ENCODE peak calls at places on chromosomes 4 and X, in six cellular contexts. One of them, this sample, is unnamed.

GRCh38 chr4:165814256-165815010 is 58.6 kb upstream of the TLL1 start:
- DNase-seq in GM20000: no peak
- DNase-seq in pancreas: no peak
- DNase-seq in MCF 10A: peak; percentile 48
- DNase-seq in A673: peak; percentile 80
- DNase-seq in AG20443: no peak
- DNase-seq in this sample: peak; percentile 30

GRCh38 chrX:23773601-23774175 is 9.3 kb upstream of the SAT1 start:
- DNase-seq in GM20000: peak; percentile 44
- DNase-seq in pancreas: no peak
- DNase-seq in MCF 10A: no peak
- DNase-seq in A673: peak; percentile 40
- DNase-seq in AG20443: no peak
- DNase-seq in this sample: no peak

GRCh38 chr4:7673111-7673510 is 238.4 kb upstream of the PSAPL1 start:
- DNase-seq in GM20000: no peak
- DNase-seq in pancreas: no peak
- DNase-seq in MCF 10A: no peak
- DNase-seq in A673: no peak
- DNase-seq in AG20443: no peak
- DNase-seq in this sample: no peak

GRCh38 chr4:4396628-4397440 is 9.9 kb downstream of the NSG1 start:
- DNase-seq in GM20000: no peak
- DNase-seq in pancreas: no peak
- DNase-seq in MCF 10A: no peak
- DNase-seq in A673: peak; percentile 67
- DNase-seq in AG20443: no peak
- DNase-seq in this sample: no peak

GRCh38 chrX:133892337-133892736 is 93.1 kb downstream of the GPC3 start:
- DNase-seq in GM20000: no peak
- DNase-seq in pancreas: no peak
- DNase-seq in MCF 10A: no peak
- DNase-seq in A673: no peak
- DNase-seq in AG20443: no peak
- DNase-seq in this sample: no peak

GRCh38 chr4:14176613-14177012 is 549.1 kb upstream of the BOD1L1 start:
- DNase-seq in GM20000: no peak
- DNase-seq in pancreas: no peak
- DNase-seq in MCF 10A: no peak
- DNase-seq in A673: no peak
- DNase-seq in AG20443: no peak
- DNase-seq in this sample: no peak

GRCh38 chr4:20890752-20891151 is 190.5 kb downstream of the PACRGL start:
- DNase-seq in GM20000: no peak
- DNase-seq in pancreas: no peak
- DNase-seq in MCF 10A: no peak
- DNase-seq in A673: no peak
- DNase-seq in AG20443: no peak
- DNase-seq in this sample: no peak

GRCh38 chr4:2839060-2839459 is 4.6 kb upstream of the ADD1 start:
- DNase-seq in GM20000: no peak
- DNase-seq in pancreas: no peak
- DNase-seq in MCF 10A: no peak
- DNase-seq in A673: no peak
- DNase-seq in AG20443: no peak
- DNase-seq in this sample: no peak

GRCh38 chrX:152635941-152636340 is 1.8 kb upstream of the GABRQ start:
- DNase-seq in GM20000: no peak
- DNase-seq in pancreas: peak; percentile 53
- DNase-seq in MCF 10A: peak; percentile 66
- DNase-seq in A673: peak; percentile 49
- DNase-seq in AG20443: peak; percentile 60
- DNase-seq in this sample: peak; percentile 35

GRCh38 chrX:48461830-48462229 is 8.2 kb downstream of the SLC38A5 start:
- DNase-seq in GM20000: no peak
- DNase-seq in pancreas: no peak
- DNase-seq in MCF 10A: peak; percentile 63
- DNase-seq in A673: no peak
- DNase-seq in AG20443: no peak
- DNase-seq in this sample: no peak

GRCh38 chr4:4875611-4876010 is 16.1 kb downstream of the MSX1 start:
- DNase-seq in GM20000: no peak
- DNase-seq in pancreas: no peak
- DNase-seq in MCF 10A: no peak
- DNase-seq in A673: no peak
- DNase-seq in AG20443: no peak
- DNase-seq in this sample: no peak

GRCh38 chr4:159593651-159594050 is 490.8 kb downstream of the RAPGEF2 start:
- DNase-seq in GM20000: no peak
- DNase-seq in pancreas: no peak
- DNase-seq in MCF 10A: no peak
- DNase-seq in A673: no peak
- DNase-seq in AG20443: no peak
- DNase-seq in this sample: no peak

GRCh38 chrX:40644821-40645358 is 2.5 kb downstream of the CXorf38 start:
- DNase-seq in GM20000: peak; percentile 47
- DNase-seq in pancreas: peak; percentile 42
- DNase-seq in MCF 10A: peak; percentile 54
- DNase-seq in A673: peak; percentile 33
- DNase-seq in AG20443: peak; percentile 57
- DNase-seq in this sample: peak; percentile 73

GRCh38 chr4:10096976-10097330 is 19.6 kb downstream of the WDR1 start:
- DNase-seq in GM20000: no peak
- DNase-seq in pancreas: no peak
- DNase-seq in MCF 10A: no peak
- DNase-seq in A673: no peak
- DNase-seq in AG20443: no peak
- DNase-seq in this sample: no peak

GRCh38 chr4:139177049-139177887 is at the start of gene ELF2:
- DNase-seq in GM20000: peak; percentile 96
- DNase-seq in pancreas: peak; percentile 90
- DNase-seq in MCF 10A: peak; percentile 89
- DNase-seq in A673: peak; percentile 95
- DNase-seq in AG20443: peak; percentile 96
- DNase-seq in this sample: peak; percentile 77

GRCh38 chr4:71713611-71714203 is 70.2 kb downstream of the GC start:
- DNase-seq in GM20000: peak; percentile 13
- DNase-seq in pancreas: no peak
- DNase-seq in MCF 10A: peak; percentile 62
- DNase-seq in A673: peak; percentile 38
- DNase-seq in AG20443: peak; percentile 28
- DNase-seq in this sample: peak; percentile 30

GRCh38 chr4:163048447-163048846 is 118.2 kb downstream of the NAF1 start:
- DNase-seq in GM20000: peak; percentile 37
- DNase-seq in pancreas: peak; percentile 22
- DNase-seq in MCF 10A: peak; percentile 51
- DNase-seq in A673: peak; percentile 72
- DNase-seq in AG20443: peak; percentile 54
- DNase-seq in this sample: no peak

GRCh38 chr4:189845145-189845846 is 95.4 kb upstream of the FRG1 start:
- DNase-seq in GM20000: no peak
- DNase-seq in pancreas: no peak
- DNase-seq in MCF 10A: no peak
- DNase-seq in A673: no peak
- DNase-seq in AG20443: peak; percentile 12
- DNase-seq in this sample: no peak

GRCh38 chr4:67575232-67575888 is 16.8 kb downstream of the STAP1 start:
- DNase-seq in GM20000: peak; percentile 56
- DNase-seq in pancreas: no peak
- DNase-seq in MCF 10A: no peak
- DNase-seq in A673: no peak
- DNase-seq in AG20443: no peak
- DNase-seq in this sample: no peak

GRCh38 chr4:6763330-6763851 is 19.1 kb upstream of the KIAA0232 start:
- DNase-seq in GM20000: no peak
- DNase-seq in pancreas: no peak
- DNase-seq in MCF 10A: peak; percentile 92
- DNase-seq in A673: no peak
- DNase-seq in AG20443: no peak
- DNase-seq in this sample: no peak

GRCh38 chr4:8639021-8639420 is 46.5 kb downstream of the CPZ start:
- DNase-seq in GM20000: no peak
- DNase-seq in pancreas: no peak
- DNase-seq in MCF 10A: no peak
- DNase-seq in A673: no peak
- DNase-seq in AG20443: no peak
- DNase-seq in this sample: no peak

GRCh38 chr4:107379054-107379869 is 340.8 kb downstream of the PAPSS1 start:
- DNase-seq in GM20000: no peak
- DNase-seq in pancreas: no peak
- DNase-seq in MCF 10A: peak; percentile 24
- DNase-seq in A673: peak; percentile 81
- DNase-seq in AG20443: peak; percentile 24
- DNase-seq in this sample: no peak

GRCh38 chrX:129754266-129755024 is 15.7 kb downstream of the XPNPEP2 start:
- DNase-seq in GM20000: no peak
- DNase-seq in pancreas: no peak
- DNase-seq in MCF 10A: no peak
- DNase-seq in A673: no peak
- DNase-seq in AG20443: no peak
- DNase-seq in this sample: no peak

GRCh38 chrX:136643243-136643642 is 4.7 kb upstream of the CD40LG start:
- DNase-seq in GM20000: peak; percentile 9
- DNase-seq in pancreas: no peak
- DNase-seq in MCF 10A: no peak
- DNase-seq in A673: no peak
- DNase-seq in AG20443: no peak
- DNase-seq in this sample: no peak

GRCh38 chrX:133574716-133575115 is 159.4 kb upstream of the GPC4 start:
- DNase-seq in GM20000: no peak
- DNase-seq in pancreas: no peak
- DNase-seq in MCF 10A: no peak
- DNase-seq in A673: no peak
- DNase-seq in AG20443: no peak
- DNase-seq in this sample: no peak

GRCh38 chrX:111382277-111382676 is 29.7 kb downstream of the DCX start:
- DNase-seq in GM20000: no peak
- DNase-seq in pancreas: no peak
- DNase-seq in MCF 10A: no peak
- DNase-seq in A673: no peak
- DNase-seq in AG20443: no peak
- DNase-seq in this sample: no peak

GRCh38 chr4:42608551-42608950 is 48.4 kb downstream of the ATP8A1 start:
- DNase-seq in GM20000: no peak
- DNase-seq in pancreas: no peak
- DNase-seq in MCF 10A: no peak
- DNase-seq in A673: no peak
- DNase-seq in AG20443: no peak
- DNase-seq in this sample: no peak

GRCh38 chr4:8221476-8221875 is 22.4 kb downstream of the SH3TC1 start:
- DNase-seq in GM20000: peak; percentile 67
- DNase-seq in pancreas: no peak
- DNase-seq in MCF 10A: peak; percentile 69
- DNase-seq in A673: peak; percentile 76
- DNase-seq in AG20443: peak; percentile 41
- DNase-seq in this sample: no peak

GRCh38 chr4:123449362-123449761 is 52.8 kb downstream of the SPRY1 start:
- DNase-seq in GM20000: no peak
- DNase-seq in pancreas: no peak
- DNase-seq in MCF 10A: no peak
- DNase-seq in A673: no peak
- DNase-seq in AG20443: no peak
- DNase-seq in this sample: no peak

GRCh38 chrX:41086627-41086932 is 1.3 kb downstream of the USP9X start:
- DNase-seq in GM20000: no peak
- DNase-seq in pancreas: no peak
- DNase-seq in MCF 10A: peak; percentile 62
- DNase-seq in A673: no peak
- DNase-seq in AG20443: peak; percentile 27
- DNase-seq in this sample: no peak

GRCh38 chrX:48580662-48581061 is 6.4 kb downstream of the RBM3 start:
- DNase-seq in GM20000: no peak
- DNase-seq in pancreas: no peak
- DNase-seq in MCF 10A: no peak
- DNase-seq in A673: no peak
- DNase-seq in AG20443: no peak
- DNase-seq in this sample: no peak

GRCh38 chr4:2281575-2282343 is 19.9 kb upstream of the MXD4 start:
- DNase-seq in GM20000: peak; percentile 67
- DNase-seq in pancreas: no peak
- DNase-seq in MCF 10A: peak; percentile 47
- DNase-seq in A673: no peak
- DNase-seq in AG20443: no peak
- DNase-seq in this sample: no peak

GRCh38 chr4:1749826-1750225 is 28.5 kb downstream of the TACC3 start:
- DNase-seq in GM20000: no peak
- DNase-seq in pancreas: no peak
- DNase-seq in MCF 10A: no peak
- DNase-seq in A673: no peak
- DNase-seq in AG20443: no peak
- DNase-seq in this sample: no peak

GRCh38 chr4:95732061-95732460 is 107.8 kb upstream of the PDHA2 start:
- DNase-seq in GM20000: no peak
- DNase-seq in pancreas: no peak
- DNase-seq in MCF 10A: peak; percentile 37
- DNase-seq in A673: peak; percentile 12
- DNase-seq in AG20443: no peak
- DNase-seq in this sample: peak; percentile 81

This sample was measured in Caki2.